ENCODE peak calls at places on chromosome 14, in four cellular contexts. S is astrocyte, P is GM23338, W is DND-41. A is an unnamed sample.

GRCh38 chr14:25108959-25109358 is 59.0 kb upstream of the STXBP6 start:
- DNase-seq in S (peak; percentile 6), P (no peak), W (no peak), A (peak; percentile 29)

GRCh38 chr14:101520621-101521305 is 40.5 kb upstream of the DIO3 start:
- DNase-seq in S (peak; percentile 19), P (no peak), W (no peak), A (peak; percentile 27)

GRCh38 chr14:38254565-38255407 is 1.1 kb downstream of the CLEC14A start:
- DNase-seq in S (no peak), P (no peak), W (no peak), A (peak; percentile 36)

GRCh38 chr14:81162941-81163340 is 57.8 kb downstream of the GTF2A1 start:
- DNase-seq in S (no peak), P (no peak), W (no peak), A (no peak)

GRCh38 chr14:55212611-55213010 is 21.2 kb upstream of the DLGAP5 start:
- DNase-seq in S (no peak), P (no peak), W (no peak), A (peak; percentile 10)

GRCh38 chr14:94562019-94562418 is 777 bp downstream of the SERPINA4 start:
- DNase-seq in S (no peak), P (no peak), W (no peak), A (no peak)

GRCh38 chr14:99260652-99261551 is 11.1 kb downstream of the BCL11B start:
- DNase-seq in S (no peak), P (no peak), W (peak; percentile 63), A (no peak)

GRCh38 chr14:47044841-47045240 is 393.3 kb upstream of the RPL10L start:
- DNase-seq in S (peak; percentile 1), P (peak; percentile 83), W (no peak), A (peak; percentile 5)

GRCh38 chr14:95204705-95205104 is 47.4 kb upstream of the DICER1 start:
- DNase-seq in S (no peak), P (no peak), W (no peak), A (no peak)

GRCh38 chr14:64232095-64232830 is 61.9 kb downstream of the ESR2 start:
- DNase-seq in S (peak; percentile 93), P (no peak), W (no peak), A (peak; percentile 98)

GRCh38 chr14:29896354-29896768 is 31.3 kb downstream of the PRKD1 start:
- DNase-seq in S (no peak), P (no peak), W (no peak), A (no peak)

GRCh38 chr14:76926521-76927251 is 100.5 kb downstream of the LRRC74A start:
- DNase-seq in S (no peak), P (peak; percentile 73), W (peak; percentile 76), A (peak; percentile 80)

GRCh38 chr14:52902971-52903385 is 47.9 kb downstream of the FERMT2 start:
- DNase-seq in S (peak; percentile 56), P (no peak), W (no peak), A (peak; percentile 59)

GRCh38 chr14:73723411-73723798 is 9.2 kb upstream of the PNMA1 start:
- DNase-seq in S (peak; percentile 85), P (no peak), W (no peak), A (peak; percentile 84)

GRCh38 chr14:44895716-44896115 is 66.0 kb downstream of the KLHL28 start:
- DNase-seq in S (peak; percentile 87), P (no peak), W (no peak), A (peak; percentile 90)

GRCh38 chr14:97703006-97703760 is 906.0 kb downstream of the VRK1 start:
- DNase-seq in S (no peak), P (no peak), W (peak; percentile 61), A (no peak)

GRCh38 chr14:33026850-33027420 is 88.3 kb downstream of the NPAS3 start:
- DNase-seq in S (peak; percentile 69), P (no peak), W (no peak), A (peak; percentile 15)

GRCh38 chr14:72876710-72877063 is 17.2 kb downstream of the DPF3 start:
- DNase-seq in S (no peak), P (peak; percentile 65), W (no peak), A (no peak)

DNA sequence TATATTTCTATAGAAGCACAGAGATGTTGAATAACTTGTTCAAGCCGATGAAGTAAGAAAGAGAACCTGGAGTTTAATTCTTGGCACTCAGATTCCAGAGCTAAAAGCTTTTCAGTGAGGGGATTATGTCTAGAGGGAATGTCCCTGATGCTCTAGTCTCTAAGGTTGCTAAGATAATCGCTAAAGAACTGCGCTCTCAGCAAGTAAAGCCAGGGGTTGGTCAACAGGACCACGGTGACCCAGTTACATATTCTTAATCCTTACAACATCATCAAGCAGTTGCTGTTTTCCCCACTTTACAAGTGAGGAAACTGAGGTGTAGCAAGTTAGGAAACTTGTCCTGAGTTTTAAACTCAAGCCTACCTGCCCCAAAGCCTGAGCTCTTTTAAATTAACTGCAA is 110.8 kb downstream of the DAD1 start:
- DNase-seq in S (no peak), P (no peak), W (no peak), A (no peak)
- TF ChIP-seq EZH2 in S (no peak), P (no peak), W (no peak), A (no peak)

DNA sequence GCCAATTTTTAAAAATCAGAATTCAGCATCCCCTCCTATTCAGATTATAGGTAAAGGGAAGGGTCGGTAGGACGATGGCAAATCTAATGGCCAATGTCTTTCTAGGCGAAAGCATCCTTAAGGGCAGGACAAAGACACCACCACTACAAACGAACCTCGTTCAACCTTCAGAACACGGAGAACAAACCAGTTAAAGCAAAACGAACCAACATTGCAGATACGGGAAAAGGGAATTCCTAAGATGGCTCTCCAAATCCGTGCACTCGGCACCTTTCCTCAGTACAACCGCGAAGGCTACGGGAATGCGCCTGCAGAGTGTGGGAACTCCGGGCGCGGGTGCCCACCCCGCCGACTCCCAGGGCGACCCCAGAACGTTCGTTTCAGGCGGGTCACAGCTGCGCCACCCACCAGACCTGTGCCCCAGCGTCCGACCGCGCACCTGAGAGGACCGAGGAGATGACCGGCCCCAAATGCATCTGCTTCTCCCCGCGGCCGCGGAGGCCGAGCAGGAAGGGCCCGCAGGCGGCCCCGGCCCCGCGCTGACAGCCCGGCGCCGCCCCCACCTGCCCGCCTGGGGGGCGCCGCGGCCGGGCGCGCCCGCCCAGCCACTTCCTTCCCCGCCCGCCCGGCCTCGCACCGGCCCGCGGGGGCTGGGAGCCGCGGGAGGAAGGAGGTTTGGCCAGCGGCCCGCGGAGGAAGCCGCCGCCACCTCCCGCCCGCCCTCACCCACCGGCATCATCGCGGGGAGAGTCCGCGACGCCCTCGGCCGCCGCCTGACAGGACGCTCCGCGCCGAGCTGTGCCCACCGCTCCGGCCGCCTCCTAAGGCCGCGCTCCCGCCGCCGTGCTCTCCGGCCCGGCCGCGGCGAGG is 571 bp downstream of the PPP1R13B start:
- DNase-seq in S (no peak), P (peak; percentile 67), W (no peak), A (peak; percentile 23)
- TF ChIP-seq EZH2 in S (no peak), P (no peak), W (peak; percentile 45), A (peak; percentile 47)

GRCh38 chr14:104117341-104118005 is 20.9 kb upstream of the KIF26A start:
- DNase-seq in S (no peak), P (no peak), W (no peak), A (no peak)
- TF ChIP-seq EZH2 in S (peak; percentile 77), P (no peak), W (no peak), A (peak; percentile 56)

GRCh38 chr14:53947452-53948180 is 9.0 kb downstream of the BMP4 start:
- DNase-seq in S (peak; percentile 32), P (no peak), W (no peak), A (no peak)
- TF ChIP-seq EZH2 in S (no peak), P (peak; percentile 60), W (no peak), A (no peak)

GRCh38 chr14:56814468-56815074 is 4.3 kb upstream of the OTX2 start:
- DNase-seq in S (no peak), P (peak; percentile 45), W (no peak), A (no peak)
- TF ChIP-seq EZH2 in S (no peak), P (peak; percentile 73), W (no peak), A (no peak)

A was measured in fibroblast of lung.